ENCODE peak calls at places on chromosomes 12 and 14, in nine cellular contexts. U is dermis microvascular lymphatic vessel endothelial cell, V is adrenal gland, B is heart right ventricle, Y is left ventricle myocardium inferior, Q is neuronal stem cell, W is activated T-cell treated with anti-CD3 and anti-CD28 coated beads for 1 hour, J is ELF-1, X is CD14-positive monocyte. E is an unnamed sample.

GRCh38 chr12:129693731-129694130 is 210.1 kb downstream of the TMEM132D start:
- DNase-seq in U (no peak), V (no peak), B (no peak), Y (no peak), Q (no peak), W (no peak), J (no peak), X (no peak), E (no peak)

GRCh38 chr12:563250-563781 is 99.9 kb downstream of the NINJ2 start:
- DNase-seq in U (no peak), V (no peak), B (no peak), Y (no peak), Q (no peak), W (peak), J (no peak), X (no peak), E (no peak)

GRCh38 chr12:49121047-49121696 is 10.0 kb downstream of the TUBA1B start:
- DNase-seq in U (peak), V (peak), B (peak), Y (peak), Q (peak), W (no peak), J (peak), X (no peak), E (peak)

GRCh38 chr12:76317976-76318375 is 30.2 kb downstream of the BBS10 start:
- DNase-seq in U (no peak), V (no peak), B (no peak), Y (no peak), Q (no peak), W (no peak), J (no peak), X (no peak), E (no peak)

GRCh38 chr14:92493492-92493891 is 20.1 kb upstream of the RIN3 start:
- DNase-seq in U (no peak), V (no peak), B (peak), Y (no peak), Q (no peak), W (no peak), J (no peak), X (no peak), E (no peak)

GRCh38 chr14:71235865-71236264 is 328.6 kb downstream of the PCNX1 start:
- DNase-seq in U (peak), V (peak), B (peak), Y (peak), Q (peak), W (no peak), J (no peak), X (no peak), E (peak)

GRCh38 chr14:100574642-100575031 is 12.6 kb downstream of the BEGAIN start:
- DNase-seq in U (no peak), V (no peak), B (no peak), Y (no peak), Q (no peak), W (no peak), J (no peak), X (no peak), E (no peak)

GRCh38 chr12:69065804-69066203 is 132.8 kb upstream of the CPM start:
- DNase-seq in U (no peak), V (no peak), B (no peak), Y (no peak), Q (no peak), W (no peak), J (no peak), X (no peak), E (no peak)

GRCh38 chr14:97295108-97295710 is 498.0 kb downstream of the VRK1 start:
- DNase-seq in U (no peak), V (no peak), B (no peak), Y (no peak), Q (no peak), W (no peak), J (no peak), X (no peak), E (no peak)

GRCh38 chr12:81759215-81759991 is at the start of gene PPFIA2:
- DNase-seq in U (no peak), V (no peak), B (peak), Y (peak), Q (peak), W (no peak), J (peak), X (no peak), E (peak)

GRCh38 chr12:5165296-5165970 is 121.8 kb downstream of the KCNA5 start:
- DNase-seq in U (no peak), V (no peak), B (no peak), Y (no peak), Q (no peak), W (no peak), J (no peak), X (no peak), E (no peak)

GRCh38 chr12:78863482-78864427 is 819 bp upstream of the SYT1 start:
- DNase-seq in U (peak), V (peak), B (no peak), Y (peak), Q (peak), W (no peak), J (peak), X (no peak), E (peak)

GRCh38 chr12:112496493-112496892 is 77.7 kb downstream of the PTPN11 start:
- DNase-seq in U (no peak), V (no peak), B (no peak), Y (no peak), Q (no peak), W (no peak), J (no peak), X (no peak), E (no peak)

E was measured in sigmoid colon.